ENCODE peak calls at places on chromosome 20, in six cellular contexts. T is upper lobe of left lung, K is OCI-M1, L is NCI-H146, C is HT-29, Y is T-cell. U is an unnamed sample.
A peak's percentile ranks its signal among the peaks of the same experiment; 100 is the strongest.

GRCh38 chr20:46137816-46138215 is 19.7 kb downstream of the CD40 start:
- DNase-seq in T (no peak), K (no peak), L (no peak), C (no peak), Y (no peak), U (no peak)

GRCh38 chr20:47178277-47178676 is 178.2 kb downstream of the ZMYND8 start:
- DNase-seq in T (no peak), K (no peak), L (no peak), C (no peak), Y (no peak), U (no peak)

GRCh38 chr20:41228858-41229257 is 88.7 kb downstream of the ZHX3 start:
- DNase-seq in T (no peak), K (no peak), L (no peak), C (no peak), Y (no peak), U (no peak)

GRCh38 chr20:13009682-13010406 is 1.1 kb downstream of the SPTLC3 start:
- DNase-seq in T (no peak), K (peak; percentile 88), L (no peak), C (peak; percentile 41), Y (no peak), U (no peak)

GRCh38 chr20:59845472-59845871 is 88.0 kb downstream of the SYCP2 start:
- DNase-seq in T (no peak), K (no peak), L (no peak), C (peak; percentile 47), Y (no peak), U (no peak)

GRCh38 chr20:4897600-4897999 is 103.7 kb downstream of the SLC23A2 start:
- DNase-seq in T (no peak), K (no peak), L (no peak), C (peak; percentile 10), Y (no peak), U (no peak)

GRCh38 chr20:34529742-34530141 is 13.5 kb downstream of the DYNLRB1 start:
- DNase-seq in T (no peak), K (no peak), L (no peak), C (no peak), Y (no peak), U (no peak)

GRCh38 chr20:54219751-54220426 is 12.0 kb downstream of the PFDN4 start:
- DNase-seq in T (no peak), K (peak; percentile 48), L (peak; percentile 37), C (peak; percentile 82), Y (no peak), U (no peak)

GRCh38 chr20:20452254-20452676 is 84.4 kb downstream of the INSM1 start:
- DNase-seq in T (peak; percentile 65), K (no peak), L (peak; percentile 96), C (no peak), Y (peak; percentile 51), U (peak; percentile 69)

GRCh38 chr20:64027981-64028685 is 7.8 kb upstream of the C20orf204 start:
- DNase-seq in T (peak; percentile 49), K (no peak), L (no peak), C (no peak), Y (no peak), U (no peak)

GRCh38 chr20:23925789-23926525 is 46.4 kb upstream of the CST5 start:
- DNase-seq in T (peak; percentile 54), K (no peak), L (no peak), C (no peak), Y (no peak), U (no peak)

GRCh38 chr20:63344616-63345327 is 16.4 kb downstream of the CHRNA4 start:
- DNase-seq in T (no peak), K (no peak), L (no peak), C (no peak), Y (no peak), U (no peak)

GRCh38 chr20:41029150-41029872 is 689 bp downstream of the TOP1 start:
- DNase-seq in T (peak; percentile 90), K (peak; percentile 62), L (peak; percentile 45), C (peak; percentile 76), Y (peak; percentile 12), U (no peak)

GRCh38 chr20:41509801-41510200 is 108.4 kb downstream of the CHD6 start:
- DNase-seq in T (no peak), K (no peak), L (no peak), C (no peak), Y (no peak), U (no peak)

GRCh38 chr20:51587145-51587544 is 44.6 kb upstream of the NFATC2 start:
- DNase-seq in T (no peak), K (no peak), L (no peak), C (no peak), Y (no peak), U (no peak)

GRCh38 chr20:8305449-8305978 is 173.4 kb downstream of the PLCB1 start:
- DNase-seq in T (no peak), K (peak; percentile 67), L (peak; percentile 89), C (peak; percentile 90), Y (peak; percentile 68), U (peak; percentile 19)

GRCh38 chr20:38878798-38879197 is 47.4 kb upstream of the FAM83D start:
- DNase-seq in T (no peak), K (no peak), L (no peak), C (peak; percentile 25), Y (no peak), U (no peak)

GRCh38 chr20:50374541-50375078 is 135.6 kb upstream of the PTPN1 start:
- DNase-seq in T (no peak), K (no peak), L (no peak), C (no peak), Y (no peak), U (no peak)

GRCh38 chr20:36833275-36834020 is 42.5 kb upstream of the TLDC2 start:
- DNase-seq in T (no peak), K (no peak), L (no peak), C (no peak), Y (no peak), U (no peak)

GRCh38 chr20:20441259-20441658 is 73.4 kb downstream of the INSM1 start:
- DNase-seq in T (no peak), K (peak; percentile 2), L (peak; percentile 61), C (no peak), Y (no peak), U (no peak)

U was measured in NCI-H1436 treated with DMSO at 0.1 percent for 48 hours.